ENCODE peak calls at places on chromosomes 13 and 19, in four cellular contexts. T is posterior cingulate gyrus, X is uterus, C is A549. W is an unnamed sample.

GRCh38 chr13:110131424-110131823 is 175.5 kb downstream of the COL4A1 start:
- DNase-seq in T (no peak), X (no peak), C (no peak), W (no peak)

GRCh38 chr19:34838753-34839431 is 65.9 kb upstream of the ZNF599 start:
- DNase-seq in X (no peak), T (no peak), C (peak; percentile 32), W (peak; percentile 91)

GRCh38 chr13:106083620-106084350 is 451.7 kb downstream of the EFNB2 start:
- DNase-seq in C (peak; percentile 19), X (no peak), T (no peak), W (peak; percentile 89)

GRCh38 chr19:8569066-8569761 is 8.0 kb downstream of the MYO1F start:
- DNase-seq in C (peak; percentile 64), X (no peak), T (no peak), W (peak; percentile 74)

GRCh38 chr19:38004505-38005223 is 97.7 kb downstream of the SIPA1L3 start:
- DNase-seq in X (peak; percentile 89), T (peak; percentile 79), C (peak; percentile 90), W (peak; percentile 41)

GRCh38 chr19:43820098-43820860 is 6.8 kb upstream of the ZNF283 start:
- DNase-seq in X (peak; percentile 20), T (peak; percentile 47), C (peak; percentile 53), W (peak; percentile 21)

GRCh38 chr19:11023635-11024168 is 62.9 kb downstream of the SMARCA4 start:
- DNase-seq in C (no peak), X (no peak), T (no peak), W (no peak)

GRCh38 chr13:110471833-110472162 is 89.7 kb downstream of the RAB20 start:
- DNase-seq in X (no peak), C (no peak), T (no peak), W (no peak)

GRCh38 chr19:11381535-11382369 is 2.4 kb downstream of the EPOR start:
- DNase-seq in T (no peak), C (peak; percentile 96), X (no peak), W (peak; percentile 21)

GRCh38 chr13:51212808-51213728 is 9.1 kb upstream of the FAM124A start:
- DNase-seq in T (no peak), C (no peak), X (no peak), W (no peak)

GRCh38 chr13:93716623-93717022 is 490.0 kb downstream of the GPC6 start:
- DNase-seq in X (no peak), T (no peak), C (no peak), W (no peak)